ENCODE peak calls at places on chromosomes 1 and 21, in four cellular contexts. One of them, this sample, is unnamed.

GRCh38 chr21:35861656-35862055 is 198.7 kb downstream of the SETD4 start:
- DNase-seq in mesendoderm: no peak
- DNase-seq in IMR-90: peak; percentile 13
- DNase-seq in H1: no peak
- DNase-seq in this sample: no peak

GRCh38 chr1:28296401-28297220 is 32.2 kb upstream of the MED18 start:
- DNase-seq in H1: peak; percentile 66
- DNase-seq in mesendoderm: peak; percentile 94
- DNase-seq in IMR-90: no peak
- DNase-seq in this sample: peak; percentile 87

GRCh38 chr1:33758698-33759097 is 105.2 kb upstream of the HMGB4 start:
- DNase-seq in H1: no peak
- DNase-seq in IMR-90: peak; percentile 7
- DNase-seq in mesendoderm: no peak
- DNase-seq in this sample: no peak

GRCh38 chr1:87757700-87758099 is 429.0 kb downstream of the LMO4 start:
- DNase-seq in mesendoderm: no peak
- DNase-seq in H1: no peak
- DNase-seq in IMR-90: peak; percentile 57
- DNase-seq in this sample: no peak

GRCh38 chr1:234093107-234093506 is 188.6 kb downstream of the SLC35F3 start:
- DNase-seq in mesendoderm: peak; percentile 83
- DNase-seq in IMR-90: no peak
- DNase-seq in H1: no peak
- DNase-seq in this sample: no peak

GRCh38 chr1:244437108-244437507 is 14.6 kb downstream of the ADSS2 start:
- DNase-seq in H1: no peak
- DNase-seq in mesendoderm: no peak
- DNase-seq in IMR-90: peak; percentile 57
- DNase-seq in this sample: no peak

GRCh38 chr1:201252833-201253810 is 30.2 kb upstream of the PKP1 start:
- DNase-seq in IMR-90: no peak
- DNase-seq in H1: peak; percentile 37
- DNase-seq in mesendoderm: no peak
- DNase-seq in this sample: no peak

GRCh38 chr1:18182518-18183160 is 75.0 kb downstream of the IGSF21 start:
- DNase-seq in H1: no peak
- DNase-seq in mesendoderm: peak; percentile 82
- DNase-seq in IMR-90: no peak
- DNase-seq in this sample: peak; percentile 49

GRCh38 chr1:192763243-192763642 is 45.6 kb upstream of the RGS2 start:
- DNase-seq in mesendoderm: no peak
- DNase-seq in H1: no peak
- DNase-seq in IMR-90: peak; percentile 58
- DNase-seq in this sample: no peak

GRCh38 chr1:197481101-197481500 is 213.0 kb downstream of the CRB1 start:
- DNase-seq in H1: no peak
- DNase-seq in IMR-90: no peak
- DNase-seq in mesendoderm: no peak
- DNase-seq in this sample: no peak

GRCh38 chr1:226123591-226124471 is 61.3 kb downstream of the H3-3A start:
- DNase-seq in mesendoderm: no peak
- DNase-seq in IMR-90: peak; percentile 17
- DNase-seq in H1: no peak
- DNase-seq in this sample: no peak

GRCh38 chr1:177952249-177952648 is 17.6 kb downstream of the SEC16B start:
- DNase-seq in H1: no peak
- DNase-seq in mesendoderm: no peak
- DNase-seq in IMR-90: no peak
- DNase-seq in this sample: no peak

GRCh38 chr1:185816460-185816859 is 82.3 kb downstream of the HMCN1 start:
- DNase-seq in mesendoderm: no peak
- DNase-seq in H1: no peak
- DNase-seq in IMR-90: peak; percentile 47
- DNase-seq in this sample: no peak

GRCh38 chr1:210072129-210072528 is 134.1 kb downstream of the SYT14 start:
- DNase-seq in H1: no peak
- DNase-seq in IMR-90: no peak
- DNase-seq in mesendoderm: no peak
- DNase-seq in this sample: no peak

GRCh38 chr1:208888376-208888775 is 644.2 kb upstream of the PLXNA2 start:
- DNase-seq in IMR-90: no peak
- DNase-seq in H1: no peak
- DNase-seq in mesendoderm: no peak
- DNase-seq in this sample: no peak

GRCh38 chr1:42141978-42142377 is 11.2 kb upstream of the GUCA2B start:
- DNase-seq in IMR-90: no peak
- DNase-seq in mesendoderm: no peak
- DNase-seq in H1: no peak
- DNase-seq in this sample: no peak

GRCh38 chr1:59703226-59703917 is 111.4 kb upstream of the HOOK1 start:
- DNase-seq in mesendoderm: no peak
- DNase-seq in H1: no peak
- DNase-seq in IMR-90: no peak
- DNase-seq in this sample: no peak

GRCh38 chr1:231844986-231845502 is 218.5 kb downstream of the DISC1 start:
- DNase-seq in H1: no peak
- DNase-seq in IMR-90: peak; percentile 61
- DNase-seq in mesendoderm: no peak
- DNase-seq in this sample: no peak

GRCh38 chr1:16921391-16922185 is at the start of gene CROCC:
- DNase-seq in IMR-90: no peak
- DNase-seq in mesendoderm: peak; percentile 95
- DNase-seq in H1: peak; percentile 88
- DNase-seq in this sample: peak; percentile 95

GRCh38 chr1:9239622-9240401 is 5.2 kb downstream of the H6PD start:
- DNase-seq in IMR-90: peak; percentile 68
- DNase-seq in mesendoderm: no peak
- DNase-seq in H1: no peak
- DNase-seq in this sample: no peak

GRCh38 chr1:161139765-161140164 is 7.3 kb upstream of the DEDD start:
- DNase-seq in mesendoderm: peak; percentile 60
- DNase-seq in H1: no peak
- DNase-seq in IMR-90: peak; percentile 57
- DNase-seq in this sample: no peak

GRCh38 chr1:22318279-22318983 is 133.2 kb upstream of the ZBTB40 start:
- DNase-seq in mesendoderm: peak; percentile 81
- DNase-seq in H1: peak; percentile 81
- DNase-seq in IMR-90: no peak
- DNase-seq in this sample: peak; percentile 82

GRCh38 chr1:44810101-44810761 is 1.9 kb downstream of the BTBD19 start:
- DNase-seq in mesendoderm: no peak
- DNase-seq in H1: no peak
- DNase-seq in IMR-90: no peak
- DNase-seq in this sample: peak; percentile 24

GRCh38 chr1:172325562-172325961 is 94.9 kb upstream of the C1orf105 start:
- DNase-seq in mesendoderm: no peak
- DNase-seq in IMR-90: peak; percentile 67
- DNase-seq in H1: no peak
- DNase-seq in this sample: no peak

GRCh38 chr1:172323666-172324065 is 96.8 kb upstream of the C1orf105 start:
- DNase-seq in IMR-90: no peak
- DNase-seq in mesendoderm: no peak
- DNase-seq in H1: no peak
- DNase-seq in this sample: no peak

GRCh38 chr1:172322219-172323061 is 98.0 kb upstream of the C1orf105 start:
- DNase-seq in mesendoderm: peak; percentile 34
- DNase-seq in H1: no peak
- DNase-seq in IMR-90: peak; percentile 88
- DNase-seq in this sample: no peak

GRCh38 chr1:172328266-172328665 is 92.2 kb upstream of the C1orf105 start:
- DNase-seq in IMR-90: no peak
- DNase-seq in mesendoderm: no peak
- DNase-seq in H1: no peak
- DNase-seq in this sample: no peak

DNA sequence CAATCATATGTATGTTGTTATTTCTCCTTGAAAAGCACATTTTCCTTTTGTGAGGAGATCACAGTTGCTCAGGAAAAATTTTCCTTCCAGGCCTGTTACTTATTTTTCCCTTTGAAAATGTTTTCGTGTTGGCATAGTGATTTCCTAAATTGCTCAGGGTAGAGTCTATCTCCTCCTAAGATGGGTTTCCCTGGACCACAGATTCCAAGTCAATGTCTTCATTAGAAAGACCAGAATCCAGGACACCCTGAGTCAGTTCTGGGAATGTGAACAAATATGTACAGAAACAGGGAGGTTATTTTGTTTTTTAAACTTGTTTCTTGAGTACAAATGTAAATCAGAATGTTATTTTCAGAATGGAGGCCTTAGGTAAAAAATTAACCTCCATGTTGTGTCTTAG is 94.3 kb upstream of the C1orf105 start:
- DNase-seq in H1: no peak
- DNase-seq in mesendoderm: no peak
- DNase-seq in IMR-90: peak; percentile 35
- DNase-seq in this sample: no peak
- H4K5ac ChIP-seq in H1: no peak overlapping the region
- H4K5ac ChIP-seq in mesendoderm: no peak overlapping the region
- H4K5ac ChIP-seq in IMR-90: no peak overlapping the region
- H4K5ac ChIP-seq in this sample: no peak overlapping the region

GRCh38 chr1:94926915-94927404 is at the start of gene CNN3:
- DNase-seq in H1: peak; percentile 92
- DNase-seq in mesendoderm: peak; percentile 97
- DNase-seq in IMR-90: peak; percentile 92
- DNase-seq in this sample: peak; percentile 94

GRCh38 chr1:94926365-94926914 is 470 bp downstream of the CNN3 start:
- DNase-seq in H1: peak; percentile 79
- DNase-seq in mesendoderm: peak; percentile 73
- DNase-seq in IMR-90: peak; percentile 53
- DNase-seq in this sample: peak; percentile 58

GRCh38 chr1:94928293-94928939 is 1.5 kb upstream of the CNN3 start:
- DNase-seq in H1: no peak
- DNase-seq in mesendoderm: no peak
- DNase-seq in IMR-90: no peak
- DNase-seq in this sample: no peak

GRCh38 chr1:94929351-94929814 is 2.5 kb upstream of the CNN3 start:
- DNase-seq in mesendoderm: no peak
- DNase-seq in IMR-90: no peak
- DNase-seq in H1: no peak
- DNase-seq in this sample: no peak

DNA sequence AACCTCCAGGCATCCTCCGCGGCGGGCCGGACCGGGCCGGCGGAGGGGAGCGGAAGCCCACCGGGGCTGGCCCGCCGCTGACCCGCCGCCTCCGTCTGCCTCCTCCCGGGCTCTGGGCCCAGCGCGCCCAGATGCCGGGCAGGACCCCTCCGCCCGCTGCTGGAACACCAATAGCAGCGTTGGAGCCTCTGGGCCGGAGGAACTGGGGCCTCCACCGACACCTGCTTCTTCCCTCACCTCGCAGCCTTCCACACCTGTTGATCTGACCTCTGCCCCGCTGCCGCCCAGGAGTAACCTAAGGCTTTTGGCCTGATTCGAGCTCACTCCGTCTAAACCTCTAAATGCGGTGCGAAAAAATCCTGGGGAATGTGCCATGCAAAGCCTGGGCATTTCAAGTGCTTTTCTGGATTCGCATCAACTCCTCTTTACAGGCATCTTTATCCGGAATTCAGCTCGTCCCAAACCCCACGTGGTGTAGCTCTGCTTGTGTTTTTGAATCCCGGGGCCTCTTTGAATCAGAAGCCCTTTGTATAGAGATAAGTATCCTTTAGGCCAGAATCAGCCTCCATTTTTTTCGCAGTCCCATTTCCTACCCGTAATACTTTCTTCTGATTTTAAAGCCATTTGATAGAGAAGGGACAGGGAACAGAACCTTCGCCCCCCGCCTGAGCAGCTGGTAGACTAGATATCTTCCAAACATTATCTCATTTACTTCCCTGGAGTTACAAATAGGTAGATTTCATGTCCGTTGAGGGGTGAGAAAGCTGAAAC is 680 bp upstream of the CNN3 start:
- DNase-seq in H1: no peak
- DNase-seq in mesendoderm: peak; percentile 86
- DNase-seq in IMR-90: peak; percentile 67
- DNase-seq in this sample: peak; percentile 81
- H3K4ac ChIP-seq in H1: no peak overlapping the region
- H3K4ac ChIP-seq in mesendoderm: peak overlapping the region; percentile 94
- H3K4ac ChIP-seq in IMR-90: peak overlapping the region; percentile 83
- H3K4ac ChIP-seq in this sample: peak overlapping the region; percentile 68

DNA sequence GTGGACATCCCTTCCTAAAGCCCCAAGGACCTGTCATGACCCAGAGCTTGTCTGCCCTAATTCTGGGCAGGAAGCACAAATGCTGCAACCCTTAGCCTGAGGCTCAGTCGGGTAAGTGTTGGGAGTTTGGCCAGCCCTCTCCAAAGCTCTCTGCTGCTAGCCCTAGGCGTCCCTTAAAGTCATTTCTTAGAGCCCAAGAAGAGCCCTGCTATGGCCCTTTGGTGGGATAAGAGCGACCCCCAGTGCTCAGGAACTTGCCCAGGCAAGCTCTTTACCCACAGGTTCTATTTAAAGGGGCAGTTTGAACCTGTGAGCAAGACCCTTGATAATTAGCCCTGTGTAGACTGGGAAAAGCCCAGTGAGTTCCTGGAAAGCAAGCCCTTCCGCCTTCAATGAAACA is 356.8 kb downstream of the RRAGC start:
- DNase-seq in H1: peak; percentile 82
- DNase-seq in mesendoderm: peak; percentile 94
- DNase-seq in IMR-90: no peak
- DNase-seq in this sample: peak; percentile 87
- H4K5ac ChIP-seq in H1: no peak overlapping the region
- H4K5ac ChIP-seq in mesendoderm: no peak overlapping the region
- H4K5ac ChIP-seq in IMR-90: no peak overlapping the region
- H4K5ac ChIP-seq in this sample: no peak overlapping the region

GRCh38 chr1:31957701-31958674 is 19.8 kb upstream of the PTP4A2 start:
- DNase-seq in IMR-90: no peak
- DNase-seq in H1: no peak
- DNase-seq in mesendoderm: no peak
- DNase-seq in this sample: no peak
- H3K4ac ChIP-seq in IMR-90: peak overlapping the region; percentile 51
- H3K4ac ChIP-seq in H1: no peak overlapping the region
- H3K4ac ChIP-seq in mesendoderm: no peak overlapping the region
- H3K4ac ChIP-seq in this sample: no peak overlapping the region

DNA sequence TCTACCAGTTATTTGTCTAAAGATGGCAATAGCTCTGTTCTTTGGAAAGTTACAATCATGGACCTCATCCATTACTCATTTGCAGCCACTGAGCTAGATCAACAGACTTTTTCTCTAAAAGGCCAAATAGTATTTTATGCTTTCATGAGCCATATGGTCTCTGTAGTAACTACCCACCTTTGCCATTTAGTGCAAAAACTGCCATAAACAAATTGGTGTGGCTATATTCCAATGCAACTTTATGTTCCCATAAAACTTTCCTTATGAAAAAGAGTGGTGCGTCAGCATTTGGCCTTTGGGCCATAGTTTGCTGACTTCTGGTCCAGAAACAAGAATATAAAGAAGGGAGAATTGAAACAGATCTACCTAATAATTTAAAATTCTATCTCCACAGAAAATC is 20.1 kb upstream of the KCTD3 start:
- DNase-seq in H1: no peak
- DNase-seq in IMR-90: no peak
- DNase-seq in mesendoderm: no peak
- DNase-seq in this sample: no peak
- H4K5ac ChIP-seq in H1: no peak overlapping the region
- H4K5ac ChIP-seq in IMR-90: no peak overlapping the region
- H4K5ac ChIP-seq in mesendoderm: no peak overlapping the region
- H4K5ac ChIP-seq in this sample: no peak overlapping the region